ENCODE peak calls at places on chromosomes 12 and 14, in four cellular contexts. M is neural progenitor cell, G is GM23248, O is GM23338. Y is an unnamed sample. For H3K4me1 and H3F3A, the result is how much of the 10 kb centered on the place peaks cover.

GRCh38 chr12:6927999-6928702 is 392 bp downstream of the ATN1 start:
- DNase-seq in M (peak), G (peak), O (peak), Y (no peak)

GRCh38 chr12:33440477-33440876 is 858 bp upstream of the SYT10 start:
- DNase-seq in M (no peak), G (no peak), O (no peak), Y (no peak)

GRCh38 chr12:31899136-31899535 is 60.1 kb upstream of the RESF1 start:
- DNase-seq in M (no peak), G (no peak), O (no peak), Y (no peak)

GRCh38 chr14:105300542-105301102 is at the start of gene BRF1:
- DNase-seq in M (peak), G (peak), O (peak), Y (peak)

GRCh38 chr14:36212577-36212976 is 36.1 kb upstream of the PTCSC3 start:
- DNase-seq in M (no peak), G (no peak), O (no peak), Y (no peak)

GRCh38 chr14:74547331-74547927 is 53.9 kb downstream of the ISCA2 start:
- DNase-seq in M (peak), G (no peak), O (peak), Y (no peak)

GRCh38 chr14:61569783-61570182 is 125.5 kb upstream of the HIF1A start:
- DNase-seq in M (no peak), G (peak), O (no peak), Y (peak)

GRCh38 chr14:88630565-88630964 is 67.7 kb downstream of the ZC3H14 start:
- DNase-seq in M (no peak), G (peak), O (no peak), Y (no peak)

GRCh38 chr12:124517260-124518050 is 50.0 kb downstream of the NCOR2 start:
- DNase-seq in M (no peak), G (peak), O (no peak), Y (peak)
- H3K4me1 ChIP-seq in M (under half), G (under half), O (under half), Y (half or more)

GRCh38 chr12:52416788-52417187 is 10.7 kb upstream of the KRT82 start:
- DNase-seq in M (no peak), G (no peak), O (no peak), Y (no peak)
- H3F3A ChIP-seq in M (under half), G (under half), O (under half), Y (under half)

DNA sequence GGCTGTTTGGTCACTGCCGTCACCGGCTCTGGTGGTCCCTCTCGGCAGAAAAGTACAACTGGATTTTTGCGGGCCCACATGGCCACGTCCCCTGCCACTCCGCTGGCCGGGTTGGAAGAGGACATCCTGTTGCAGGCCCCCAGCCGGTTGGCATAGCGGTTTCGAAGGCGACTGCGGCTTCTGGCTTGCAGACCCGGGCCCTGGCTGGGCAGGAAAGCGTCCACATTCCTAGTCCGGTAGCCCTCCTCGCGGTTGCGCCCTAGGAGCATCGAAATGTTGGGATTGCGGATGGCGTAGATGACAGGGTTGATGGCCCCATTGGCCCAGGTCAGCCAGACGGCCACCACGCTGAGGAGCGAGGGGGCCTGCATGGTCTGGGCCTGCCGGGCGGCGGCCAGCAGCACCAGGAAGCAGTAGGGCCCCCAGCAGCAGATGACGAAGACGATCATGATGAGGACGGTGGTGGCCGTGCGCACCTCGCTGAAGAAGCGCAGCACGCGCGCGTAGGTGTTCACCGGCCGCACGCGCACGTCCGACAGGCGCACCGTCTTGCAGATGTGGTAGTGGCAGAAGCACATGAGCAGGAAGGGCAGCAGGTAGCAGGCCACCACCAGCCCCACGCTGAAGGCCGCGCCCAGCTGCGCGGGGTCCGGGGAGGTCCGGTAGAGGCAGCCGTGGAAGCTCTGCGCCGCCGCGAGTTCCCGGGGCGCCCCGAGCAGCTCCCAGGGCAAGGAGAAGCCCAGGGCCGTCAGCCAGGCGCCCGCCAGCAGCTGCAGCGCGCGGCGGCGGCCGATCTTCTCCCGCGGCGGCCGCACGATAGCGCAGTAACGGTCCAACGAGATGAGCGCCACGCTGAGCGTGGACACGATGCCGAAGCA is 1.2 kb downstream of the GPR135 start:
- DNase-seq in M (peak), G (peak), O (peak), Y (no peak)
- TF ChIP-seq EZH2 in M (no peak), G (no peak), O (no peak), Y (no peak)

DNA sequence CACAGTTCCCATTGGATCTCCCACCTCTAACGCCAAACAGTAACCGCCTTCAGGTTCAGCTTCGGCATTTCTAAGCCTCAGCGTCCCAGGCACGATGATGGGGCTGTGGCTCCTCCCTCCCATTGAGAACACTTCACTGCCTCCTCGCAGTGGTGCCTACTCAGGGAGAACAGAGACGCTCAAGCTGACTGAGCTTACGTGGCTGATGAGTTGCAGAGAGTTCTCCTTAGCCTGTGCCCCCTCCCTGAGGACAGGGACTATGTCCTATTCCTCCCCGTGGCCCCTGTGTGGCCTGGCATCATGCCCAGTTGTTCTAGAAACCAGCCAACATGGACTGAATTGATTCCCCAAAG is 87.0 kb downstream of the ITPK1 start:
- DNase-seq in M (no peak), G (no peak), O (no peak), Y (no peak)
- H3K4me1 ChIP-seq in M (under half), G (under half), O (under half), Y (under half)

GRCh38 chr12:132718644-132719043 is 8.0 kb downstream of the PGAM5 start:
- DNase-seq in M (no peak), G (no peak), O (no peak), Y (no peak)

GRCh38 chr12:132717531-132718387 is 7.1 kb downstream of the PGAM5 start:
- DNase-seq in M (no peak), G (peak), O (peak), Y (no peak)

GRCh38 chr12:132719954-132720324 is 9.3 kb downstream of the PGAM5 start:
- DNase-seq in M (no peak), G (no peak), O (no peak), Y (no peak)

GRCh38 chr12:132720606-132721005 is 10.0 kb downstream of the PGAM5 start:
- DNase-seq in M (no peak), G (no peak), O (no peak), Y (no peak)

GRCh38 chr12:132719141-132719953 is 8.7 kb downstream of the PGAM5 start:
- DNase-seq in M (no peak), G (no peak), O (no peak), Y (peak)
- H3F3A ChIP-seq in M (under half), G (under half), O (under half), Y (under half)

DNA sequence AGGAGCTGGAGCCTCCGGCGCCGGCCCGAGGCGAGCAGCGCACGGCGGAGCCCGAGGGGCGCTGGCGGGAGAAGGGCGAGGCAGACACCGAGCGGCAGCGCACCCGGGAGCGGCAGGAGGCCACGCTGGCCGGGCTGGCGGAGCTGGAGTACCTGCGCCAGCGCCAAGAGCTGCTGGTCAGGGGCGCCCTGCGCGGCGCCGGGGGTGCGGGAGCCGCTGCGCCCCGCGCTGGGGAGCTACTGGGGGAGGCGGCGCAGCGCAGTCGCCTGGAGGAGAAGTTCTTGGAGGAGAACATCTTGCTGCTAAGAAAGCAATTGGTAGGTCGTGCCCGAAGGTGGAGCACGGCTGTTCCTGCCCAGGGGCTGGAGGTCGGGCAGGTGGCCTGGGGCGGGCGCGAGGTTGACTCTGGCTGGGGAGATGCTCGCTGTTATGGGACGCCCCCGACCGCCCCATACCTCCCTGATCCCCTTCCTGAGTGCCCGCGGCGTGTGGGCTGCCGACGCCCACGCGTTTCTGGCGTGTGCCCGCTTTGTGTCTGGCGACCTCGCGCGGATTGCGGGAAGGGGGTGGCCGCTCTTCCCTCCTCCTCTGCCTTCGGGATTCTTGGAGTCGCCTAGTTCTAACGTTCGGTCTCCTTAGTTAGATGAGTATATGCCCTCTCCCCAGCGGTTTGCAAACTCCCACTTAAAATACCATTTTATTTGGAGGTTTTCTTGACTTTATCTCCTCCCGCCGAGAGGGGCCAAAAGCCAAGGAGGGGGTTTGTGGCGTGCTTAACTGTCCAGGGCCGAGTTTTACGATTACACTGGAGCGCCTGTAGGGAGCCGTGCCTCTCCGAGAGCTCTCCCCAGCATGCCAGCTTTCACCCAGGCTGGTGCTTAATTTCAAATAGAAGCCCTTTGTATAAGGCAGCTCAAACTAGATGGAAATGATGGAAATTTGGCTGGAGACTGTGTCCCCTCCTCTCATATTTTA is 756 bp downstream of the DACT1 start:
- DNase-seq in M (peak), G (peak), O (peak), Y (peak)
- TF ChIP-seq EZH2 in M (peak), G (no peak), O (no peak), Y (peak)

Y was measured in PC-3.